ENCODE peak calls at places on chromosomes 16 and 17, in four cellular contexts. U is astrocyte, X is uterus, W is heart left ventricle. A is an unnamed sample.

GRCh38 chr17:67160791-67161190 is 84.2 kb downstream of the HELZ start:
- DNase-seq in U (no peak), X (no peak), W (no peak), A (no peak)

GRCh38 chr17:58786586-58787295 is 31.1 kb downstream of the PPM1E start:
- DNase-seq in X (no peak), U (peak; percentile 87), W (no peak), A (no peak)

GRCh38 chr17:29059281-29059680 is 16.3 kb downstream of the PIPOX start:
- DNase-seq in X (no peak), U (peak; percentile 67), W (no peak), A (no peak)

GRCh38 chr17:77322534-77323412 is 182.0 kb downstream of the SEC14L1 start:
- DNase-seq in X (peak; percentile 93), W (peak; percentile 91), U (peak; percentile 99), A (no peak)

GRCh38 chr17:13727441-13728171 is 125.9 kb upstream of the HS3ST3A1 start:
- DNase-seq in W (no peak), X (no peak), U (peak; percentile 80), A (no peak)

GRCh38 chr16:11233727-11234376 is 22.2 kb downstream of the SOCS1 start:
- DNase-seq in U (no peak), W (no peak), X (no peak), A (no peak)

GRCh38 chr17:1878419-1879121 is 48.8 kb downstream of the RPA1 start:
- DNase-seq in U (peak; percentile 18), X (no peak), W (peak; percentile 44), A (no peak)

GRCh38 chr17:11948791-11949190 is 48.5 kb downstream of the ZNF18 start:
- DNase-seq in U (peak; percentile 84), X (no peak), W (peak; percentile 49), A (no peak)

GRCh38 chr17:57277923-57278604 is 21.7 kb downstream of the MSI2 start:
- DNase-seq in X (no peak), U (no peak), W (no peak), A (no peak)

GRCh38 chr17:36731091-36731490 is 129.7 kb downstream of the MRM1 start:
- DNase-seq in U (no peak), W (no peak), X (no peak), A (no peak)

GRCh38 chr17:14886200-14886739 is 378.9 kb downstream of the PMP22 start:
- DNase-seq in W (no peak), X (no peak), U (no peak), A (no peak)

GRCh38 chr17:33142703-33143299 is 150.3 kb downstream of the ASIC2 start:
- DNase-seq in U (peak; percentile 18), X (no peak), W (no peak), A (no peak)

GRCh38 chr17:59355695-59356323 is 24.4 kb downstream of the YPEL2 start:
- DNase-seq in U (no peak), W (no peak), X (no peak), A (no peak)

GRCh38 chr17:18184143-18185007 is 747 bp downstream of the ALKBH5 start:
- DNase-seq in U (peak; percentile 35), X (peak; percentile 61), W (peak; percentile 60), A (peak; percentile 89)

GRCh38 chr17:47205419-47205963 is 3.7 kb upstream of the MYL4 start:
- DNase-seq in U (peak; percentile 86), X (peak; percentile 46), W (peak; percentile 71), A (peak; percentile 25)

GRCh38 chr16:5069854-5070253 is 1.8 kb upstream of the ALG1 start:
- DNase-seq in W (no peak), X (no peak), U (no peak), A (no peak)

GRCh38 chr17:6903516-6903915 is 72.0 kb upstream of the TEKT1 start:
- DNase-seq in W (no peak), X (no peak), U (no peak), A (no peak)

GRCh38 chr17:6660101-6660500 is 8.5 kb downstream of the C17orf100 start:
- DNase-seq in U (no peak), X (no peak), W (no peak), A (no peak)

GRCh38 chr17:15492186-15492585 is 24.8 kb upstream of the CDRT4 start:
- DNase-seq in U (no peak), X (no peak), W (no peak), A (no peak)

GRCh38 chr16:1779741-1780676 is 2.4 kb downstream of the SPSB3 start:
- DNase-seq in W (peak; percentile 37), X (no peak), U (no peak), A (no peak)

GRCh38 chr17:76138234-76138895 is 2.7 kb downstream of the FOXJ1 start:
- DNase-seq in U (no peak), X (no peak), W (no peak), A (no peak)

GRCh38 chr16:10181196-10182162 is 749 bp downstream of the GRIN2A start:
- DNase-seq in U (peak; percentile 49), W (peak; percentile 54), X (peak; percentile 32), A (no peak)

GRCh38 chr16:79334127-79334526 is 266.4 kb downstream of the MAF start:
- DNase-seq in U (no peak), W (no peak), X (no peak), A (no peak)

GRCh38 chr17:50272711-50273653 is 1.3 kb upstream of the TMEM92 start:
- DNase-seq in W (peak; percentile 68), X (peak; percentile 65), U (no peak), A (no peak)

GRCh38 chr17:40433551-40434384 is 9.5 kb upstream of the IGFBP4 start:
- DNase-seq in W (no peak), X (no peak), U (no peak), A (no peak)

GRCh38 chr17:47230864-47231263 is 21.7 kb downstream of the MYL4 start:
- DNase-seq in W (no peak), U (no peak), X (no peak), A (no peak)

GRCh38 chr16:18942069-18942468 is 15.9 kb upstream of the SMG1 start:
- DNase-seq in X (no peak), W (no peak), U (no peak), A (no peak)

GRCh38 chr16:77662241-77662640 is 60.1 kb upstream of the NUDT7 start:
- DNase-seq in W (no peak), X (no peak), U (no peak), A (no peak)

GRCh38 chr17:75752405-75753192 is 12.4 kb downstream of the GALK1 start:
- DNase-seq in X (no peak), W (no peak), U (no peak), A (no peak)

GRCh38 chr17:42682400-42683384 is at the start of gene CNTNAP1:
- DNase-seq in U (peak; percentile 64), X (peak; percentile 72), W (peak; percentile 69), A (peak; percentile 27)

GRCh38 chr17:61238455-61238933 is 161.1 kb upstream of the TBX2 start:
- DNase-seq in X (no peak), U (peak; percentile 44), W (peak; percentile 29), A (no peak)

GRCh38 chr16:23803591-23804123 is 32.1 kb upstream of the PRKCB start:
- DNase-seq in X (peak; percentile 42), U (no peak), W (peak; percentile 33), A (peak; percentile 39)

GRCh38 chr16:66553223-66553622 is 847 bp downstream of the CKLF start:
- DNase-seq in X (no peak), W (no peak), U (no peak), A (no peak)

GRCh38 chr17:70829876-70830275 is 660.5 kb downstream of the KCNJ2 start:
- DNase-seq in W (no peak), U (peak; percentile 41), X (no peak), A (no peak)

GRCh38 chr17:17780941-17781590 is 55.7 kb downstream of the SREBF1 start:
- DNase-seq in U (peak; percentile 77), X (peak; percentile 83), W (no peak), A (no peak)

GRCh38 chr16:50393461-50394214 is 24.9 kb upstream of the BRD7 start:
- DNase-seq in X (no peak), W (no peak), U (no peak), A (peak; percentile 25)

GRCh38 chr17:38428643-38429371 is 543 bp downstream of the ARHGAP23 start:
- DNase-seq in W (peak; percentile 79), U (peak; percentile 36), X (peak; percentile 72), A (peak; percentile 56)

GRCh38 chr17:27222515-27222914 is 71.4 kb upstream of the WSB1 start:
- DNase-seq in W (no peak), X (no peak), U (no peak), A (no peak)

GRCh38 chr17:27217631-27218030 is 76.3 kb upstream of the WSB1 start:
- DNase-seq in W (no peak), U (no peak), X (no peak), A (no peak)

GRCh38 chr17:27218719-27219488 is 75.0 kb upstream of the WSB1 start:
- DNase-seq in W (no peak), X (no peak), U (no peak), A (no peak)

GRCh38 chr17:27218041-27218440 is 75.9 kb upstream of the WSB1 start:
- DNase-seq in U (no peak), W (no peak), X (no peak), A (no peak)

DNA sequence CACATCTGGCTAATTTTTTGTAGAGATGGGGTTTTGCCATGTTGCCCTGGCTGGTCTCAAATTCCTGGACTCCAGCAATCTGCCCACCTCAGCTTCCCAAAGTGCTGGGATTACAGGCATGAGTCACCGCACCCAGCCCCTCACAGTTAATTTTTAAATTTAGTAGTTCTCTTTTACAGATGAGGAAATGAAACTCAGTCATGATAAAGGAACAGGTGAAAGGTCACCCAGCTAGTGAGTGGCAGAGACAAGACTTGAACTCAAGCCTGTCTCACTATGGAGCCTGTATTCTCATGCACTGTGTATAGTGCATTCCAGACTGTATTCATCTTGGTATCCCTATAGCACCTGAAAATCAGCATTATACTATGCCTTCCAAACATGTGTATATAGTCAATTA is 77.1 kb upstream of the WSB1 start:
- DNase-seq in W (no peak), X (no peak), U (no peak), A (no peak)
- H3K9me3 ChIP-seq in W (no peaks in the 10 kb centered on the region), X (no peaks in the 10 kb centered on the region), U (no peaks in the 10 kb centered on the region), A (no peaks in the 10 kb centered on the region)

GRCh38 chr16:85655216-85656129 is 33.3 kb downstream of the GINS2 start:
- DNase-seq in X (no peak), W (no peak), U (no peak), A (no peak)

GRCh38 chr16:85656351-85657266 is 32.1 kb downstream of the GINS2 start:
- DNase-seq in U (no peak), X (no peak), W (peak; percentile 19), A (no peak)

GRCh38 chr16:85658504-85659326 is 30.0 kb downstream of the GINS2 start:
- DNase-seq in X (no peak), W (peak; percentile 17), U (no peak), A (no peak)

GRCh38 chr16:85657996-85658395 is 30.8 kb downstream of the GINS2 start:
- DNase-seq in X (no peak), U (no peak), W (no peak), A (no peak)

GRCh38 chr16:85657267-85657650 is 31.5 kb downstream of the GINS2 start:
- DNase-seq in U (no peak), X (no peak), W (peak; percentile 13), A (no peak)
- H3K27ac ChIP-seq in U (no peak overlapping the region), X (no peak overlapping the region), W (no peak overlapping the region), A (no peak overlapping the region)

GRCh38 chr17:73043686-73044581 is 48.6 kb downstream of the SLC39A11 start:
- DNase-seq in U (peak; percentile 67), X (no peak), W (no peak), A (no peak)
- H3K4me3 ChIP-seq in U (no peak overlapping the region), X (no peak overlapping the region), W (no peak overlapping the region), A (no peak overlapping the region)

DNA sequence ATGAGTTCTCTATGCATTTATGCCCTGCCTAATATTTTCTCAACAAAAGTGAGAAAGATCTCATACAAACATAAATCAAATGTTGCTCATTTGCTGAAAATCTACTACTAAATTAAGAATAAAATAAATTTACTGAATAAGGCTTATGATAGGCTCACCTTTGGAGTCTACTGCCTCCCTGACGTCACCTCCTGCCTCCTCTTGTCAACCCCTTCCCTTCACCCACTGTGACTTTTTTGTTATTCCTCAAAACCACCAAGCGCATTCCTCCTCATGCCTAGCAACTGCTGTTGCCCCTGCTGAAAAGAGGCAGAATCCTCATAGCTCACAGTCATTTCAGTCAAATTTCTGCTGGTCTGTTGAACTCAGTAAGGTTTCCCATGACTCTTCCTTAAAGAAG is 2422.2 kb downstream of the TP53TG3F start:
- DNase-seq in X (no peak), W (no peak), U (no peak), A (no peak)
- H3K9me3 ChIP-seq in X (no peaks in the 10 kb centered on the region), W (no peaks in the 10 kb centered on the region), U (peaks cover 9% of the 10 kb centered on the region), A (no peaks in the 10 kb centered on the region)